ENCODE peak calls at places on chromosome 2, in five cellular contexts. X is GM12865, U is mammary epithelial cell, S is gastrocnemius medialis, H is AG04450. T is an unnamed sample.

GRCh38 chr2:241558532-241559488 is at the start of gene BOK:
- DNase-seq in X (no peak), U (peak), S (no peak), H (no peak), T (no peak)

GRCh38 chr2:177618270-177619253 is 226.0 kb downstream of the AGPS start:
- DNase-seq in X (peak), U (peak), S (peak), H (peak), T (peak)

GRCh38 chr2:25490220-25490619 is 148.5 kb upstream of the DNMT3A start:
- DNase-seq in X (no peak), U (no peak), S (no peak), H (no peak), T (no peak)

GRCh38 chr2:231554748-231555545 is 24.7 kb upstream of the NMUR1 start:
- DNase-seq in X (peak), U (no peak), S (peak), H (peak), T (peak)

GRCh38 chr2:88190808-88191721 is 20.9 kb downstream of the THNSL2 start:
- DNase-seq in X (peak), U (peak), S (no peak), H (no peak), T (no peak)

GRCh38 chr2:45595724-45596435 is 15.2 kb downstream of the SRBD1 start:
- DNase-seq in X (no peak), U (peak), S (peak), H (no peak), T (no peak)

GRCh38 chr2:15725788-15726112 is 134.1 kb downstream of the DDX1 start:
- DNase-seq in X (no peak), U (no peak), S (no peak), H (no peak), T (no peak)

GRCh38 chr2:186575302-186575701 is 14.6 kb upstream of the ITGAV start:
- DNase-seq in X (peak), U (peak), S (no peak), H (peak), T (no peak)

GRCh38 chr2:226426292-226426736 is 373.3 kb downstream of the IRS1 start:
- DNase-seq in X (no peak), U (peak), S (no peak), H (peak), T (no peak)

GRCh38 chr2:148614332-148615049 is 30.1 kb upstream of the EPC2 start:
- DNase-seq in X (peak), U (peak), S (no peak), H (peak), T (no peak)

GRCh38 chr2:84939426-84940087 is 31.4 kb upstream of the KCMF1 start:
- DNase-seq in X (peak), U (peak), S (no peak), H (no peak), T (peak)

GRCh38 chr2:218745559-218746469 is 35.2 kb downstream of the TTLL4 start:
- DNase-seq in X (no peak), U (peak), S (no peak), H (no peak), T (no peak)

GRCh38 chr2:241820625-241821384 is 11.8 kb downstream of the NEU4 start:
- DNase-seq in X (no peak), U (no peak), S (peak), H (no peak), T (peak)

GRCh38 chr2:236862961-236863728 is 222.5 kb upstream of the COPS8 start:
- DNase-seq in X (peak), U (peak), S (no peak), H (peak), T (no peak)

GRCh38 chr2:38712871-38713270 is 38.3 kb downstream of the SRSF7 start:
- DNase-seq in X (no peak), U (no peak), S (no peak), H (no peak), T (no peak)

GRCh38 chr2:200483729-200484198 is 26.1 kb downstream of the KCTD18 start:
- DNase-seq in X (peak), U (peak), S (no peak), H (no peak), T (no peak)

GRCh38 chr2:24402242-24403092 is 42.1 kb upstream of the ITSN2 start:
- DNase-seq in X (no peak), U (no peak), S (no peak), H (no peak), T (no peak)

GRCh38 chr2:61855178-61855523 is 1.3 kb upstream of the FAM161A start:
- DNase-seq in X (no peak), U (peak), S (no peak), H (no peak), T (no peak)

GRCh38 chr2:214737188-214737587 is 72.3 kb downstream of the BARD1 start:
- DNase-seq in X (peak), U (no peak), S (no peak), H (no peak), T (no peak)

GRCh38 chr2:220025207-220025606 is 397.8 kb downstream of the SLC4A3 start:
- DNase-seq in X (no peak), U (no peak), S (no peak), H (no peak), T (no peak)

GRCh38 chr2:33383838-33384237 is 92.6 kb upstream of the RASGRP3 start:
- DNase-seq in X (no peak), U (no peak), S (no peak), H (no peak), T (no peak)

GRCh38 chr2:69386376-69386775 is 651 bp downstream of the GFPT1 start:
- DNase-seq in X (peak), U (no peak), S (no peak), H (no peak), T (no peak)

GRCh38 chr2:124664363-124664762 is 639.3 kb downstream of the CNTNAP5 start:
- DNase-seq in X (no peak), U (no peak), S (no peak), H (no peak), T (no peak)

GRCh38 chr2:65554765-65555561 is 122.6 kb upstream of the SPRED2 start:
- DNase-seq in X (peak), U (peak), S (no peak), H (no peak), T (no peak)

GRCh38 chr2:238920053-238920452 is 72.2 kb downstream of the TWIST2 start:
- DNase-seq in X (no peak), U (no peak), S (no peak), H (no peak), T (no peak)

GRCh38 chr2:54176577-54176976 is 61.2 kb downstream of the ACYP2 start:
- DNase-seq in X (peak), U (peak), S (no peak), H (peak), T (no peak)

GRCh38 chr2:190881480-190882326 is 1.1 kb downstream of the GLS start:
- DNase-seq in X (peak), U (peak), S (peak), H (no peak), T (peak)

GRCh38 chr2:159880729-159881128 is 82.7 kb upstream of the CD302 start:
- DNase-seq in X (no peak), U (no peak), S (no peak), H (no peak), T (no peak)

GRCh38 chr2:239106314-239106908 is 258.5 kb downstream of the TWIST2 start:
- DNase-seq in X (peak), U (peak), S (no peak), H (no peak), T (no peak)

GRCh38 chr2:15811367-15811766 is 129.0 kb upstream of the MYCN start:
- DNase-seq in X (no peak), U (no peak), S (no peak), H (no peak), T (no peak)

GRCh38 chr2:166230024-166230723 is 102.4 kb upstream of the SCN1A start:
- DNase-seq in X (no peak), U (no peak), S (no peak), H (no peak), T (no peak)

GRCh38 chr2:226077841-226078240 is 678.3 kb downstream of the NYAP2 start:
- DNase-seq in X (no peak), U (no peak), S (no peak), H (no peak), T (no peak)

GRCh38 chr2:238161291-238162051 is 2.7 kb downstream of the ERFE start:
- DNase-seq in X (no peak), U (no peak), S (no peak), H (no peak), T (no peak)

GRCh38 chr2:187956906-187957534 is 334.7 kb upstream of the GULP1 start:
- DNase-seq in X (no peak), U (no peak), S (no peak), H (no peak), T (no peak)

GRCh38 chr2:40227200-40227599 is 224.7 kb downstream of the SLC8A1 start:
- DNase-seq in X (no peak), U (peak), S (no peak), H (no peak), T (no peak)

GRCh38 chr2:241894056-241894641 is 24.6 kb downstream of the RTP5 start:
- DNase-seq in X (no peak), U (peak), S (peak), H (no peak), T (no peak)

GRCh38 chr2:159513745-159514144 is 102.6 kb downstream of the BAZ2B start:
- DNase-seq in X (no peak), U (no peak), S (no peak), H (no peak), T (no peak)

GRCh38 chr2:64133828-64134227 is 10.4 kb downstream of the PELI1 start:
- DNase-seq in X (no peak), U (peak), S (no peak), H (peak), T (no peak)
- TF ChIP-seq CTCF in X (no peak), U (no peak), S (no peak), H (no peak), T (no peak)

GRCh38 chr2:118272391-118272790 is 184.1 kb downstream of the INSIG2 start:
- DNase-seq in X (no peak), U (no peak), S (no peak), H (no peak), T (no peak)

GRCh38 chr2:118266086-118266485 is 177.8 kb downstream of the INSIG2 start:
- DNase-seq in X (no peak), U (no peak), S (no peak), H (no peak), T (no peak)

GRCh38 chr2:118268268-118268667 is 180.0 kb downstream of the INSIG2 start:
- DNase-seq in X (peak), U (no peak), S (no peak), H (no peak), T (no peak)

GRCh38 chr2:118264591-118264990 is 176.3 kb downstream of the INSIG2 start:
- DNase-seq in X (no peak), U (no peak), S (no peak), H (no peak), T (no peak)

DNA sequence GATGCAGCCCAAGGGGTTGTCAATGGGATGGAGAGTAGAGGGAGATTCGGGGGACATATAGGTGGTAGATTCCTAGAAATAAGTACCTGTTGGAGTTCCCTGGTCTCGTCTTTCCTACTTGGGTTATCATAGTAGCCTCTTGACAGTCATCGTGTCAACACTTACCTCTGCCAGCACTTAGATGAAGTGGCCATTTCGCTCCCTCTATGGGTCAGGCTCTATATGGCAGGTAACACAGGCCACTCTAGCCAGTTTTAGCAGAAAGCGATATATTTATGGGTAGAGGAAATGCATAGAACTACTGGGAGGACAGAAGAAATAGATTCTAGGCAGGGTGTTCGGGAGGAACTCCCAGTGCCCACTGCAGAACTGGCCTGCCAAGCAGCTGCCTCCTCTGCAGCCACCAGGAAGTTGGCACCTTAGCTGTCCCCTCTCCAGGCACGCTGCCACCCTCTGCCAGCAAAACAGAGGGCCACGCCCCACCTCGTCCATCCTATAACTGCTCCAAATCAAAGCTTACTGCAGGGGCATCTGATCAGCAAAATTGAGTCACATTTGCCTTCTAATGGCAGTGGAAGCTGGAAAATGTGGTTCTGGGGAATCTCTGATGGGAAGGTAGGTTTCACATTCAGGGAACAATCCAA is 181.3 kb downstream of the INSIG2 start:
- DNase-seq in X (peak), U (no peak), S (no peak), H (no peak), T (no peak)
- TF ChIP-seq CTCF in X (peak), U (peak), S (no peak), H (no peak), T (no peak)

DNA sequence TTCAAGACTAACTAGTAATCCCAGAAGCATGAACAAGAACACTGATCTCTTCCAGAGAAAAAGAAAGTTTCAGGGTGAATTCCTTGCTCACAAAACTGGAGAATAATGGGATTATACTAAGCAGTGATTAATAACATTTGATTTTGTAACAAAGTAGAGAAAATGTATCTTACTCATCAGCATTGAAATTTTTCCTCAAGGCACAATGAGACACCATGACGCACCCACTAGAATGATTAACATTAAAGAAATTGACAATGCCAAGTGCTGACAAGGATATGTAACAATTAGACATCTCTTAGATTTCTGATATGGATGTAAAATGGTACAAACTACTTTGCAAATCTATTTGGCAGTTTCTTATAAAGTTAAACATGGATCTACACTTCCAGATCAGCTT is 101.1 kb upstream of the EPHA4 start:
- DNase-seq in X (no peak), U (peak), S (no peak), H (no peak), T (no peak)
- TF ChIP-seq CTCF in X (no peak), U (no peak), S (no peak), H (no peak), T (no peak)

GRCh38 chr2:235004289-235004903 is 52.6 kb downstream of the SH3BP4 start:
- DNase-seq in X (no peak), U (no peak), S (no peak), H (no peak), T (no peak)

GRCh38 chr2:235006986-235007385 is 55.2 kb downstream of the SH3BP4 start:
- DNase-seq in X (no peak), U (no peak), S (no peak), H (no peak), T (no peak)

GRCh38 chr2:235006461-235006860 is 54.6 kb downstream of the SH3BP4 start:
- DNase-seq in X (no peak), U (no peak), S (no peak), H (no peak), T (no peak)

GRCh38 chr2:235005023-235005422 is 53.2 kb downstream of the SH3BP4 start:
- DNase-seq in X (no peak), U (no peak), S (no peak), H (no peak), T (no peak)

GRCh38 chr2:235005603-235006259 is 53.9 kb downstream of the SH3BP4 start:
- DNase-seq in X (no peak), U (no peak), S (peak), H (no peak), T (no peak)
- TF ChIP-seq CTCF in X (no peak), U (no peak), S (peak), H (peak), T (no peak)

GRCh38 chr2:152623775-152624174 is 93.5 kb downstream of the PRPF40A start:
- DNase-seq in X (no peak), U (no peak), S (no peak), H (no peak), T (no peak)

GRCh38 chr2:152629202-152629601 is 88.1 kb downstream of the PRPF40A start:
- DNase-seq in X (no peak), U (no peak), S (no peak), H (no peak), T (no peak)

GRCh38 chr2:152623076-152623740 is 94.1 kb downstream of the PRPF40A start:
- DNase-seq in X (no peak), U (no peak), S (no peak), H (no peak), T (no peak)

GRCh38 chr2:152624805-152625204 is 92.5 kb downstream of the PRPF40A start:
- DNase-seq in X (no peak), U (no peak), S (no peak), H (no peak), T (no peak)

DNA sequence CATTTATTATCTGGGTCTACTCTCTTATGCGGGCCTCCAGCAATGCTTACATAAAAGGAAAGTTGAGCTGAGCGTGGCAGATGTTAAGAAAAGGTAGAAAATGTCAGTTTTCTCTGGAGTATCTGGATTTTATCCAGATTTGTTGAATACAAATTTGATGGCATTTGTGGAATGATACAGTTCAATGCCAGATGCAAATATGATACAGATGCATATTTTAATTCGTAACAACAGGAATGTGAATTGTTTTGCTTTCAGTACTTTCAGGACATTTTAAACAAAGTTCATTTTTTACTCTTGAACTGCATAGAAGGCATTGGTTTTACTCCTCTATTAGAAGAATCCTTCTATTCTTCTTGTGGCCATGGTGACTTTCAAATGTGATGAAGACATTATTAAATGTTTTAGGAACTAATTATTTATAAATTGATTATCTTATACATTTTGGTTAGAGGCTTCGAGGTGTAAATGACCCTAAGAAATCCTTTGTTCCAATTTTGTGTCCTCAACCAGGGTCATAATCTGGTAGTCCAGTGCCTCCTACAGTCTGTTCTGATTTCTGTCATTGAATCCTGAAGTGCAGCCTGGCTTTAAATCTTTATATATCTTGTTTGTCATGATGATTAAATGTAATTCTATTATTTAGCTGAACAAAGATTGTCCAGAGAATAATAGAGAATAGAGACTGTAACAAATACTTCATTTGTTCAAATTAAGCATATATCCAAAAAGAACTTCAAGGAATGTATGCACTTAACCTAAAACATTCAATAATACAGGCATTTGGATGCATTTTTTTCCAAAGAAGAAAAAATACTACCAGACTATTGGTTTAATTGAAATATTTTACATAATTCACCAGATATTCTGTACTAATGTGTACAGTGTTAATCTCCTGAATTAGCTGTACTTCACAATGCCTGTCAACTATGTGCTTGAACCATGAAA is 90.0 kb downstream of the PRPF40A start:
- DNase-seq in X (peak), U (peak), S (no peak), H (no peak), T (no peak)
- TF ChIP-seq CTCF in X (peak), U (peak), S (peak), H (peak), T (peak)

GRCh38 chr2:184125867-184126266 is 472.5 kb upstream of the ZNF804A start:
- DNase-seq in X (no peak), U (no peak), S (no peak), H (no peak), T (no peak)
- TF ChIP-seq CTCF in X (no peak), U (peak), S (no peak), H (no peak), T (no peak)